ENCODE peak calls at places on chromosome 16, in ten cellular contexts. P, V, A, Q, L, F, I, S, R and W are unnamed samples.

GRCh38 chr16:88956546-88957455 is 20.2 kb downstream of the CBFA2T3 start:
- DNase-seq in P (no peak), V (no peak), A (no peak), Q (no peak), L (no peak), F (no peak), I (no peak), S (no peak), R (no peak), W (no peak)

GRCh38 chr16:49000594-49000993 is 281.0 kb downstream of the CBLN1 start:
- DNase-seq in P (no peak), V (no peak), A (peak; percentile 68), Q (no peak), L (no peak), F (peak; percentile 75), I (no peak), S (no peak), R (peak; percentile 18), W (no peak)

GRCh38 chr16:51140112-51140511 is 11.0 kb downstream of the SALL1 start:
- DNase-seq in P (no peak), V (no peak), A (no peak), Q (no peak), L (no peak), F (no peak), I (no peak), S (no peak), R (no peak), W (no peak)

GRCh38 chr16:30183961-30184429 is 593 bp downstream of the CORO1A start:
- DNase-seq in P (no peak), V (no peak), A (peak; percentile 44), Q (no peak), L (peak; percentile 37), F (peak; percentile 16), I (no peak), S (peak; percentile 24), R (peak; percentile 10), W (no peak)

GRCh38 chr16:50273888-50274770 is 7.8 kb downstream of the ADCY7 start:
- DNase-seq in P (no peak), V (no peak), A (no peak), Q (no peak), L (no peak), F (no peak), I (no peak), S (no peak), R (peak; percentile 56), W (no peak)

GRCh38 chr16:10009691-10010090 is 172.5 kb downstream of the GRIN2A start:
- DNase-seq in P (no peak), V (no peak), A (no peak), Q (no peak), L (no peak), F (no peak), I (no peak), S (no peak), R (no peak), W (no peak)

GRCh38 chr16:15836965-15837611 is 19.7 kb downstream of the MYH11 start:
- DNase-seq in P (no peak), V (no peak), A (no peak), Q (no peak), L (no peak), F (no peak), I (no peak), S (no peak), R (no peak), W (no peak)

GRCh38 chr16:30063278-30063892 is 2.2 kb upstream of the ALDOA start:
- DNase-seq in P (no peak), V (no peak), A (no peak), Q (no peak), L (no peak), F (no peak), I (no peak), S (no peak), R (no peak), W (no peak)

GRCh38 chr16:17519041-17519440 is 48.3 kb upstream of the XYLT1 start:
- DNase-seq in P (no peak), V (no peak), A (no peak), Q (no peak), L (no peak), F (no peak), I (peak; percentile 32), S (no peak), R (no peak), W (no peak)

GRCh38 chr16:20866161-20866772 is 33.9 kb downstream of the DCUN1D3 start:
- DNase-seq in P (peak; percentile 66), V (no peak), A (peak; percentile 60), Q (no peak), L (no peak), F (no peak), I (peak; percentile 81), S (no peak), R (peak; percentile 70), W (peak; percentile 82)

GRCh38 chr16:75000481-75001081 is 1.8 kb downstream of the ZNRF1 start:
- DNase-seq in P (no peak), V (peak; percentile 86), A (peak; percentile 66), Q (no peak), L (peak; percentile 23), F (no peak), I (no peak), S (no peak), R (no peak), W (no peak)

GRCh38 chr16:75004460-75004859 is 5.6 kb downstream of the ZNRF1 start:
- DNase-seq in P (no peak), V (no peak), A (no peak), Q (no peak), L (no peak), F (no peak), I (no peak), S (no peak), R (no peak), W (no peak)

GRCh38 chr16:75003931-75004330 is 5.1 kb downstream of the ZNRF1 start:
- DNase-seq in P (no peak), V (no peak), A (no peak), Q (no peak), L (no peak), F (no peak), I (no peak), S (no peak), R (no peak), W (no peak)

GRCh38 chr16:74999683-75000480 is 1.1 kb downstream of the ZNRF1 start:
- DNase-seq in P (no peak), V (no peak), A (peak; percentile 90), Q (peak; percentile 62), L (peak; percentile 45), F (peak; percentile 80), I (no peak), S (peak; percentile 28), R (no peak), W (peak; percentile 70)

GRCh38 chr16:75002474-75002873 is 3.6 kb downstream of the ZNRF1 start:
- DNase-seq in P (no peak), V (peak; percentile 87), A (no peak), Q (no peak), L (no peak), F (no peak), I (no peak), S (no peak), R (no peak), W (no peak)
- H3K27ac ChIP-seq in P (no peak overlapping the region), V (no peak overlapping the region), A (no peak overlapping the region), Q (no peak overlapping the region), L (peak overlapping the region; percentile 41), F (peak overlapping the region; percentile 55), I (no peak overlapping the region), S (peak overlapping the region; percentile 92), R (peak overlapping the region; percentile 9), W (no peak overlapping the region)

GRCh38 chr16:84940670-84941551 is 70.4 kb downstream of the ZDHHC7 start:
- DNase-seq in P (no peak), V (no peak), A (no peak), Q (no peak), L (no peak), F (no peak), I (peak; percentile 49), S (no peak), R (no peak), W (peak; percentile 57)
- TF ChIP-seq CTCF in P (no peak), V (no peak), A (no peak), Q (no peak), L (no peak), F (no peak), I (peak; percentile 2), S (no peak), R (no peak), W (no peak)

DNA sequence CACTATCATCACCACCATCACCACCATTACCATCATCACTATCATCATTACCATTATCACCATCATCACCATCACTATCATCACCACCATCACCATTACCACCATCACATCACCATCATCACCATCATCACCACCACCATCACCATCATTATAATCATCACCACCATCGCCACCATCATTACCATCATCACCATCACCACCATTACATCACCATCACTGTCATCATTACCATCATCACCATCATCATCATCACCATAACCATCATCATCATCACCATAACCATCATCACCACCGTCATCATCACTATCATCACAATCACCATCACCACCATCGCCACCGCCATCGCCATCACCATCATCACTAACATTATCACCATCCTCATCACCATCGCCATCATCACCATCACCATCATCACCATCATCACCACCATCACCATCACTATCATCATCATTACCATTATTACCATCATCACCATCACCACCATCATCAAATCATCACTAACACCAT is 4.9 kb upstream of the JPH3 start:
- DNase-seq in P (no peak), V (no peak), A (no peak), Q (no peak), L (no peak), F (no peak), I (no peak), S (no peak), R (no peak), W (no peak)
- H3K27me3 ChIP-seq in P (no peaks in the 10 kb centered on the region), V (no peaks in the 10 kb centered on the region), A (peaks cover 18% of the 10 kb centered on the region), Q (peaks cover 6% of the 10 kb centered on the region), L (peaks cover 32% of the 10 kb centered on the region), F (no peaks in the 10 kb centered on the region), I (peaks cover 31% of the 10 kb centered on the region), S (peaks cover 91% of the 10 kb centered on the region), R (peaks cover 43% of the 10 kb centered on the region), W (peaks cover 63% of the 10 kb centered on the region)

DNA sequence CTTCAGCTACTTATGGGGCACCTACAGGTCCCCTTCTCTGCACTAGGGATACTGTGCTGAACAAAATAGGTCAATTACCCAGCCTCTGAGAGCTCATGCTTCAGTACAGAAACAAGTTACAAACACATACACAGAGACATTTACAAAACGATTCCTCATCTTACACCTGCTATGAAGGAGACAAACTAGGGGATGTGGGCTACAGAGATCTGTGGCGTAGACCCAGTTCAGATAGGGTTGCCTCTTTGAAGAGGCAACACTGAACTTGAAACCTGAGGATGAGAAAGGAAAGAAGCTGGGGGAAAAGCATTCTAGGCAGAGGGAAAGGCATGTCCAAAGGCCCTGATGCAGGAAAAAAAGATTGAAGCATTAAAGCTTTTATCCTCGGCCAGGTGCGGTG is 5.2 kb downstream of the IL21R start:
- DNase-seq in P (no peak), V (no peak), A (no peak), Q (no peak), L (no peak), F (no peak), I (no peak), S (no peak), R (no peak), W (no peak)
- H3K27ac ChIP-seq in P (no peak overlapping the region), V (no peak overlapping the region), A (no peak overlapping the region), Q (no peak overlapping the region), L (no peak overlapping the region), F (no peak overlapping the region), I (no peak overlapping the region), S (no peak overlapping the region), R (no peak overlapping the region), W (no peak overlapping the region)